ENCODE peak calls at places on chromosome 2, in four cellular contexts. C is activated T-cell treated with anti-CD3 and anti-CD28 coated beads for 24 hours, I is KG1, A is posterior vena cava. X is an unnamed sample.

GRCh38 chr2:65437392-65438135 is 5.2 kb upstream of the SPRED2 start:
- DNase-seq in C (no peak), I (no peak), A (no peak), X (no peak)

GRCh38 chr2:25558262-25558661 is 115.1 kb downstream of the DTNB start:
- DNase-seq in C (peak), I (peak), A (no peak), X (peak)

GRCh38 chr2:146754606-146755005 is 1090.2 kb upstream of the ACVR2A start:
- DNase-seq in C (no peak), I (no peak), A (no peak), X (no peak)

GRCh38 chr2:127275789-127276188 is 18.2 kb downstream of the ERCC3 start:
- DNase-seq in C (no peak), I (no peak), A (no peak), X (no peak)

GRCh38 chr2:120132190-120132589 is 91.0 kb downstream of the TMEM185B start:
- DNase-seq in C (no peak), I (no peak), A (no peak), X (no peak)

GRCh38 chr2:48258750-48259149 is 271.2 kb upstream of the STON1 start:
- DNase-seq in C (no peak), I (no peak), A (no peak), X (no peak)

GRCh38 chr2:24471662-24472061 is 19.4 kb upstream of the NCOA1 start:
- DNase-seq in C (no peak), I (no peak), A (no peak), X (no peak)

GRCh38 chr2:227871375-227871788 is at the start of gene DAW1:
- DNase-seq in C (peak), I (no peak), A (peak), X (peak)

GRCh38 chr2:143161982-143162837 is 33.0 kb downstream of the ARHGAP15 start:
- DNase-seq in C (peak), I (no peak), A (no peak), X (peak)

GRCh38 chr2:240510513-240511210 is 47.1 kb downstream of the ANKMY1 start:
- DNase-seq in C (no peak), I (no peak), A (no peak), X (no peak)